ENCODE peak calls at places on chromosomes 2 and 18, in five cellular contexts. One of them, this sample, is unnamed.

GRCh38 chr2:200603972-200604371 is 18.2 kb downstream of the AOX1 start:
- DNase-seq in HEK293T: no peak
- DNase-seq in retina: no peak
- DNase-seq in bronchial epithelial cell: peak
- DNase-seq in Right ventricle myocardium superior: no peak
- DNase-seq in this sample: no peak

GRCh38 chr2:1721706-1722483 is 22.4 kb downstream of the PXDN start:
- DNase-seq in HEK293T: no peak
- DNase-seq in retina: no peak
- DNase-seq in bronchial epithelial cell: peak
- DNase-seq in Right ventricle myocardium superior: no peak
- DNase-seq in this sample: no peak

GRCh38 chr2:26580751-26581150 is 60.4 kb downstream of the CIB4 start:
- DNase-seq in HEK293T: no peak
- DNase-seq in retina: no peak
- DNase-seq in bronchial epithelial cell: no peak
- DNase-seq in Right ventricle myocardium superior: peak
- DNase-seq in this sample: no peak

GRCh38 chr2:149989447-149990063 is 402.0 kb upstream of the MMADHC start:
- DNase-seq in HEK293T: no peak
- DNase-seq in retina: no peak
- DNase-seq in bronchial epithelial cell: peak
- DNase-seq in Right ventricle myocardium superior: no peak
- DNase-seq in this sample: no peak

GRCh38 chr2:241936457-241937133 is 67.1 kb downstream of the RTP5 start:
- DNase-seq in HEK293T: no peak
- DNase-seq in retina: no peak
- DNase-seq in bronchial epithelial cell: no peak
- DNase-seq in Right ventricle myocardium superior: no peak
- DNase-seq in this sample: peak

GRCh38 chr2:70325875-70326274 is 24.0 kb upstream of the FAM136A start:
- DNase-seq in HEK293T: no peak
- DNase-seq in retina: no peak
- DNase-seq in bronchial epithelial cell: no peak
- DNase-seq in Right ventricle myocardium superior: no peak
- DNase-seq in this sample: no peak

GRCh38 chr2:592737-593136 is 84.5 kb downstream of the TMEM18 start:
- DNase-seq in HEK293T: no peak
- DNase-seq in retina: no peak
- DNase-seq in bronchial epithelial cell: no peak
- DNase-seq in Right ventricle myocardium superior: no peak
- DNase-seq in this sample: no peak

GRCh38 chr2:231535961-231536360 is 5.7 kb upstream of the NMUR1 start:
- DNase-seq in HEK293T: no peak
- DNase-seq in retina: no peak
- DNase-seq in bronchial epithelial cell: no peak
- DNase-seq in Right ventricle myocardium superior: peak
- DNase-seq in this sample: no peak

GRCh38 chr2:187440101-187440500 is 8.0 kb downstream of the CALCRL start:
- DNase-seq in HEK293T: no peak
- DNase-seq in retina: no peak
- DNase-seq in bronchial epithelial cell: no peak
- DNase-seq in Right ventricle myocardium superior: no peak
- DNase-seq in this sample: no peak

GRCh38 chr2:224284134-224284946 is 117.6 kb downstream of the FAM124B start:
- DNase-seq in HEK293T: peak
- DNase-seq in retina: peak
- DNase-seq in bronchial epithelial cell: peak
- DNase-seq in Right ventricle myocardium superior: no peak
- DNase-seq in this sample: peak

GRCh38 chr2:10166489-10167295 is 44.2 kb downstream of the RRM2 start:
- DNase-seq in HEK293T: no peak
- DNase-seq in retina: no peak
- DNase-seq in bronchial epithelial cell: no peak
- DNase-seq in Right ventricle myocardium superior: no peak
- DNase-seq in this sample: no peak

GRCh38 chr2:129923265-129924141 is 56.0 kb upstream of the RAB6C start:
- DNase-seq in HEK293T: peak
- DNase-seq in retina: peak
- DNase-seq in bronchial epithelial cell: peak
- DNase-seq in Right ventricle myocardium superior: no peak
- DNase-seq in this sample: peak

GRCh38 chr2:44833123-44834069 is 108.1 kb upstream of the SIX3 start:
- DNase-seq in HEK293T: no peak
- DNase-seq in retina: no peak
- DNase-seq in bronchial epithelial cell: peak
- DNase-seq in Right ventricle myocardium superior: no peak
- DNase-seq in this sample: no peak

GRCh38 chr18:59912007-59912550 is 12.3 kb downstream of the PMAIP1 start:
- DNase-seq in HEK293T: no peak
- DNase-seq in retina: no peak
- DNase-seq in bronchial epithelial cell: no peak
- DNase-seq in Right ventricle myocardium superior: no peak
- DNase-seq in this sample: no peak

GRCh38 chr2:85853499-85854165 is 35.2 kb downstream of the ST3GAL5 start:
- DNase-seq in HEK293T: no peak
- DNase-seq in retina: no peak
- DNase-seq in bronchial epithelial cell: no peak
- DNase-seq in Right ventricle myocardium superior: no peak
- DNase-seq in this sample: no peak

GRCh38 chr2:216406861-216407260 is 5.4 kb upstream of the SMARCAL1 start:
- DNase-seq in HEK293T: no peak
- DNase-seq in retina: no peak
- DNase-seq in bronchial epithelial cell: no peak
- DNase-seq in Right ventricle myocardium superior: no peak
- DNase-seq in this sample: no peak

GRCh38 chr2:151114934-151115333 is 146.7 kb downstream of the RBM43 start:
- DNase-seq in HEK293T: no peak
- DNase-seq in retina: no peak
- DNase-seq in bronchial epithelial cell: no peak
- DNase-seq in Right ventricle myocardium superior: no peak
- DNase-seq in this sample: no peak

This sample was measured in left kidney.